ENCODE peak calls at places on chromosomes 1 and 21, in four cellular contexts. D is body of pancreas, E is heart left ventricle, C is sigmoid colon. M is an unnamed sample. For H3K4me1, the result is how much of the 10 kb centered on the place peaks cover.

GRCh38 chr1:6127587-6128163 is 52.4 kb downstream of the CHD5 start:
- DNase-seq in C (peak), E (peak), D (peak), M (peak)

GRCh38 chr1:233569636-233570035 is 44.3 kb upstream of the KCNK1 start:
- DNase-seq in C (no peak), D (no peak), E (no peak), M (no peak)

GRCh38 chr21:30408782-30409494 is 13.1 kb downstream of the KRTAP13-1 start:
- DNase-seq in D (peak), C (no peak), E (peak), M (peak)

GRCh38 chr1:30984167-30984870 is 75.8 kb upstream of the SDC3 start:
- DNase-seq in C (no peak), D (no peak), E (no peak), M (no peak)

GRCh38 chr21:32114434-32115063 is 164.3 kb downstream of the MIS18A start:
- DNase-seq in C (no peak), E (no peak), D (no peak), M (no peak)

GRCh38 chr1:212979340-212980122 is 29.2 kb downstream of the VASH2 start:
- DNase-seq in C (no peak), E (no peak), D (no peak), M (no peak)

GRCh38 chr1:75079535-75080290 is 54.5 kb upstream of the LHX8 start:
- DNase-seq in C (no peak), E (no peak), D (no peak), M (no peak)

GRCh38 chr1:217482356-217483102 is 148.4 kb downstream of the GPATCH2 start:
- DNase-seq in E (no peak), C (no peak), D (no peak), M (no peak)

GRCh38 chr1:6188466-6188865 is 8.3 kb upstream of the CHD5 start:
- DNase-seq in E (no peak), D (no peak), C (no peak), M (no peak)

GRCh38 chr1:7447736-7448135 is 323.4 kb upstream of the VAMP3 start:
- DNase-seq in D (no peak), C (no peak), E (no peak), M (no peak)

GRCh38 chr1:200336111-200336845 is 73.6 kb downstream of the ZNF281 start:
- DNase-seq in C (no peak), D (no peak), E (no peak), M (no peak)

GRCh38 chr21:43623588-43623987 is 35.7 kb downstream of the HSF2BP start:
- DNase-seq in D (no peak), C (no peak), E (no peak), M (no peak)

GRCh38 chr1:176741181-176741580 is 278.2 kb downstream of the PAPPA2 start:
- DNase-seq in D (no peak), E (no peak), C (no peak), M (no peak)

GRCh38 chr1:17567582-17567981 is 28.1 kb downstream of the ARHGEF10L start:
- DNase-seq in D (no peak), C (peak), E (peak), M (no peak)

GRCh38 chr21:35503646-35504045 is 454.5 kb upstream of the RUNX1 start:
- DNase-seq in C (no peak), D (no peak), E (no peak), M (no peak)

GRCh38 chr1:197671920-197672319 is 103.4 kb downstream of the DENND1B start:
- DNase-seq in D (no peak), C (no peak), E (no peak), M (no peak)

GRCh38 chr1:235843458-235843857 is 23.2 kb downstream of the LYST start:
- DNase-seq in C (no peak), E (no peak), D (no peak), M (no peak)

GRCh38 chr1:42380617-42381423 is at the start of gene RIMKLA:
- DNase-seq in E (peak), D (peak), C (peak), M (peak)

GRCh38 chr1:237613984-237614383 is 276.7 kb downstream of the ZP4 start:
- DNase-seq in E (no peak), D (no peak), C (no peak), M (no peak)

GRCh38 chr1:26693557-26694184 is 2.1 kb upstream of the ARID1A start:
- DNase-seq in D (no peak), C (no peak), E (no peak), M (no peak)

GRCh38 chr1:161706483-161707347 is at the start of gene FCRLA:
- DNase-seq in D (no peak), E (peak), C (no peak), M (no peak)

GRCh38 chr1:191140038-191140437 is 662.4 kb upstream of the BRINP3 start:
- DNase-seq in C (no peak), D (no peak), E (no peak), M (no peak)

GRCh38 chr21:33384851-33385331 is 18.3 kb upstream of the IFNGR2 start:
- DNase-seq in D (no peak), E (no peak), C (no peak), M (no peak)

GRCh38 chr1:23088027-23088426 is 68.8 kb downstream of the KDM1A start:
- DNase-seq in E (no peak), D (no peak), C (no peak), M (no peak)

GRCh38 chr1:203652718-203653461 is 26.3 kb downstream of the ATP2B4 start:
- DNase-seq in E (no peak), D (no peak), C (no peak), M (no peak)

GRCh38 chr1:152426731-152427130 is 12.7 kb upstream of the CRNN start:
- DNase-seq in C (no peak), D (no peak), E (no peak), M (no peak)

GRCh38 chr21:20169812-20170576 is 828.2 kb upstream of the NCAM2 start:
- DNase-seq in C (no peak), D (no peak), E (no peak), M (no peak)

GRCh38 chr1:46735708-46736324 is 16.9 kb upstream of the EFCAB14 start:
- DNase-seq in D (peak), C (no peak), E (no peak), M (no peak)

GRCh38 chr1:30912913-30913652 is 4.5 kb upstream of the SDC3 start:
- DNase-seq in E (peak), D (no peak), C (peak), M (no peak)

GRCh38 chr1:8307628-8308027 is 10.3 kb upstream of the SLC45A1 start:
- DNase-seq in D (no peak), C (no peak), E (no peak), M (no peak)

GRCh38 chr1:218459878-218460277 is 114.7 kb downstream of the TGFB2 start:
- DNase-seq in D (no peak), C (no peak), E (no peak), M (peak)

GRCh38 chr1:166924829-166925541 is 48.9 kb upstream of the TADA1 start:
- DNase-seq in C (no peak), E (no peak), D (no peak), M (no peak)

GRCh38 chr1:234136073-234136472 is 231.6 kb downstream of the SLC35F3 start:
- DNase-seq in C (no peak), E (no peak), D (no peak), M (no peak)

GRCh38 chr1:223844962-223845809 is 561 bp downstream of the TP53BP2 start:
- DNase-seq in E (peak), D (peak), C (peak), M (no peak)

GRCh38 chr1:223845810-223846667 is at the start of gene TP53BP2:
- DNase-seq in E (peak), D (peak), C (peak), M (peak)

GRCh38 chr1:223842784-223843183 is 3.0 kb downstream of the TP53BP2 start:
- DNase-seq in E (no peak), D (no peak), C (no peak), M (no peak)

GRCh38 chr1:223843934-223844333 is 1.8 kb downstream of the TP53BP2 start:
- DNase-seq in D (no peak), C (no peak), E (no peak), M (no peak)

GRCh38 chr1:223844521-223844961 is 1.2 kb downstream of the TP53BP2 start:
- DNase-seq in C (no peak), D (no peak), E (no peak), M (no peak)
- H3K4me3 ChIP-seq in C (peak), D (peak), E (peak), M (peak)

DNA sequence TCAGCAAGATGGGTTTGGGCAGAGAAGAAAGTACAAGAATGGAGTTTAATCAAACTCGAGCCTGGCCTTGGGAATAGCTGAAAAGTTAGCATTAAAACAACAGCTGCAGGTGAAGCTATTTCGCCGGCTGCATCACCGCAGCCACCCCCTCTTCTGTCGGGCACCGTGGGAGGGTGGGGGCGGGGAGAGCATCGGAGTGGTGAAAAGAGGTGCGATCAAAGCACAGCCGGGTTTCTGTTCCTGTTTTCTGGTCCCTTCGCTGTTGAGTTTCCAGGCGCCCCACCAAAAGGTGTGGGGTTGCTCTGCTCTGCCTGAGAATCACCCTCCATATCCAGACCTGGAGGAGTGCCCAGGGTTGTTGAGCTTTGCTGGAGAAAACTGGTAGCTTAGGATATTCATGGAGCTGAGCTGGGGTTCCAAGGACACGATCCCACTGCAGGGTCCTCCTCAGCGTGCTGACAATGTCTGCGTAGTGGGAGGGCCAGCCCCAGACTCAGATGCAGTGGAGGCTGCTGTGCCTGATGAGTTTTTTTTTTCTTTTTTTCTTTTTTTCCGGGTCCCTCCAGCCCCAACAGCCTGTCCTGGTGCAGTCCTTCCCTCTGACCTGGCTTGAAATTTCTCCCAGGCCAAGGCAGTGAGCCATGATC is 127.5 kb upstream of the C1orf174 start:
- DNase-seq in C (no peak), E (no peak), D (no peak), M (no peak)
- H3K4me1 ChIP-seq in C (under half), E (under half), D (under half), M (under half)

DNA sequence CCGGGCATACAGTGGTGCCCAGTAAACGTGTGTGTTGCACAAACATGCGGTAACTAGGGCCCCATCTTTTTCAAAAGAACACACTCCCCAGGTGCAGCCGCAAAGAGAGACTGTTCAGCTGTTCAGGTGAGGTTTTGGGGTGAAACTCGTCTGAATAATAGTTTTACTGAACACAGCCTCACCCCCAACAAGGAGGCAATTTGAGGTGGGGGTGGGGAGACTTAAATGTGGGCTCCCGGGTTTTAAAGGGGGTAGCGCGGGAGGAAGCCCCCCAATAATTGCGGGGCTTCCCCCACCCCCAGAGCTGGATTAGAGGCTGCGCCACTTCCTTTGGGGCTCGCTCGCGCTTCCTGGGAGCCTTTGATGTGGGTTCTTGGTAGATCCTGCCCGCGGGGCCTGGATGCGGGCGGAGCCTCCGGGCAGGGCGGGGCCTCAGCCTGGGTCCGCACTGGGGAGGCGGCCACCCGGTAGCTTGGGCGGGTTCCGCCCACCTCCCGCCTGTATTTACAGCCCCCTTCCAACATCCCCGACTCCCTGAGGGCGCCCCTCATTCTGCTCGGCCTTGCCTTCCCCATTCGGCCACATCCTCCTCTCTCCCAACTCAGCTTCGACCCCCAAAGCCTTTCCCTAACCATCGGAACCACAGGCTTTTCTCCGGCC is 6.4 kb upstream of the EPHA2 start:
- DNase-seq in D (no peak), E (no peak), C (no peak), M (no peak)
- H3K4me3 ChIP-seq in D (no peak), E (no peak), C (no peak), M (no peak)

GRCh38 chr1:1437904-1438376 is 2.5 kb downstream of the VWA1 start:
- DNase-seq in E (no peak), D (peak), C (no peak), M (no peak)
- H3K4me1 ChIP-seq in E (under half), D (half or more), C (half or more), M (under half)

DNA sequence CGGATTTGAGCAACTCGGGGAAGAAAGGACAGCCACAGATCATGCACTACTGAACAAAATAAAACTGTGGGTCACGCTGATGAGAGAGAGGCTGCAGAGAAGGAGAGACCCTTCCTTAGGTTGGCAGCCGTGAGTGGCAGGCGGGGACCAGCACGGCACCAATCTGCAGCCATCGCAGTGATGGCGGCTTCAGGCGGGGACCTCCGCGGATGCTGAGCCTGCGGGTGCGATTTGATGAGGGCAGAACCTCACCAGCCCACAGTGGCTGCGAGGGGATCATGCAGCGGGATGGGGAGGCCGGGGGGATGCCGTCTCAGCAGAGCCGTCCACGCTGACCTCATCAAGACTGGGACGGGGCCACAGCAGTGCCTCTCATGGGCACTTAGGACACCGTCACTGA is 11.8 kb downstream of the ITGB2 start:
- DNase-seq in D (no peak), E (no peak), C (no peak), M (no peak)
- H3K4me3 ChIP-seq in D (no peak), E (no peak), C (peak), M (no peak)

GRCh38 chr1:18953656-18954259 is 2.7 kb downstream of the IFFO2 start:
- DNase-seq in E (no peak), D (no peak), C (no peak), M (peak)

GRCh38 chr1:18949689-18950414 is 6.6 kb downstream of the IFFO2 start:
- DNase-seq in C (peak), E (peak), D (no peak), M (peak)

GRCh38 chr1:18950415-18951026 is 6.0 kb downstream of the IFFO2 start:
- DNase-seq in E (peak), C (peak), D (no peak), M (no peak)

GRCh38 chr1:18951416-18951815 is 5.1 kb downstream of the IFFO2 start:
- DNase-seq in D (no peak), C (no peak), E (peak), M (no peak)

DNA sequence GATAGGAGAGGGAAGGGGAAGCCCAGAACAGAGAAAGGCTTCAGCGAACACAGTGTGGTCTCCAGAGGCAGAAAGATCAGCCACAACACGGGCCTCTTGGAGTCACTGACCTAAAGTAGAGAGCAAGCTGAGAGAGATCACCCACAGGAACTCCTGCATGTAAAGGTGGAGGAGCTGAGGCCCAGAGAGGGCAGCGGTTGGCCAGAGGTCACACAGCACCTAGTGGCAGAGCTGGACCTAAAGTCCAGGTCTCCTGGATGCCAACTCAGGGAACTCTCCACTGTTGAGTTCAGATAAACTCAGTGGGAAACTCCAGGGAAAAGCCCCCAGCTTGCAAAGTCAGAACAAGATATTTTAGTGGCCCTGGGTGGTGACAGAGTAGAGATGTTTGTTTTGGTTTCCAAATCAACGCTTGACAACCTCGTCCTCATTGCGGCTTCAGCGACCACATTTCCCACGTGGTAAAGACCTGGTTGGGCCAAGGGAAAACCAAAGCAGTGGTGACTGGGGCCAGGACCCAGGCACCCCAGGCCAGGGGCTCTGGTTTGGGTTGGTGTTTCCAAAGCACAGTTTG is 4.6 kb downstream of the IFFO2 start:
- DNase-seq in E (no peak), C (no peak), D (no peak), M (no peak)
- H3K4me1 ChIP-seq in E (half or more), C (half or more), D (half or more), M (under half)

DNA sequence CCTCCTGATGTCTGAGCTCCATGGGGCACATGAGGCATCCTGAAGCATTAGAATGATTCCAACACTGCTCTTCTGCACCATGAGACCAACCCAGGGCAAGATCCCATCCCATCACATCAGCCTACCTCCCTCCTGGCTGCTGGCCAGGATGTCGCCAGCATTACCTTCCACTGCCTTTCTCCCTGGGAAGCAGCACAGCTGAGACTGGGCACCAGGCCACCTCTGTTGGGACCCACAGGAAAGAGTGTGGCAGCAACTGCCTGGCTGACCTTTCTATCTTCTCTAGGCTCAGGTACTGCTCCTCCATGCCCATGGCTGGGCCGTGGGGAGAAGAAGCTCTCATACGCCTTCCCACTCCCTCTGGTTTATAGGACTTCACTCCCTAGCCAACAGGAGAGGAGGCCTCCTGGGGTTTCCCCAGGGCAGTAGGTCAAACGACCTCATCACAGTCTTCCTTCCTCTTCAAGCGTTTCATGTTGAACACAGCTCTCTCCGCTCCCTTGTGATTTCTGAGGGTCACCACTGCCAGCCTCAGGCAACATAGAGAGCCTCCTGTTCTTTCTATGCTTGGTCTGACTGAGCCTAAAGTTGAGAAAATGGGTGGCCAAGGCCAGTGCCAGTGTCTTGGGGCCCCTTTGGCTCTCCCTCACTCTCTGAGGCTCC is 11.1 kb upstream of the RASSF5 start:
- DNase-seq in C (no peak), D (peak), E (peak), M (no peak)
- H3K4me3 ChIP-seq in C (no peak), D (no peak), E (no peak), M (no peak)

GRCh38 chr1:101284021-101284420 is 47.2 kb downstream of the S1PR1 start:
- DNase-seq in C (no peak), E (no peak), D (no peak), M (no peak)

GRCh38 chr1:101284622-101285218 is 47.9 kb downstream of the S1PR1 start:
- DNase-seq in C (no peak), D (no peak), E (no peak), M (no peak)

GRCh38 chr1:101282314-101283087 is 45.7 kb downstream of the S1PR1 start:
- DNase-seq in D (no peak), C (no peak), E (no peak), M (no peak)

GRCh38 chr1:101280942-101281654 is 44.3 kb downstream of the S1PR1 start:
- DNase-seq in E (no peak), D (no peak), C (no peak), M (no peak)

GRCh38 chr1:101283443-101283842 is 46.6 kb downstream of the S1PR1 start:
- DNase-seq in D (no peak), E (no peak), C (no peak), M (no peak)
- H3K4me1 ChIP-seq in D (under half), E (under half), C (under half), M (under half)

GRCh38 chr1:111202707-111203623 is 2.5 kb upstream of the DENND2D start:
- DNase-seq in D (no peak), E (no peak), C (no peak), M (no peak)
- H3K4me3 ChIP-seq in D (peak), E (peak), C (peak), M (peak)

M was measured in breast epithelium.